ENCODE peak calls at places on chromosomes 16 and 17, in nine cellular contexts. V is Caki2; D is Kasumi-1; L is left ventricle myocardium superior; H is lung microvascular endothelial cell; R is cardiac muscle cell; S is SK-N-SH; J is SJCRH30; Q is stimulated activated naive CD8-positive, alpha-beta T cell treated with anti-CD3 and anti-CD28 coated beads, Interleukin-15, amount 100 ng/mL, for 72 hours. I is an unnamed sample.

GRCh38 chr16:86074651-86075487 is 175.9 kb downstream of the IRF8 start:
- DNase-seq in Q (no peak), V (no peak), J (peak; percentile 58), R (no peak), D (no peak), H (peak; percentile 65), S (no peak), L (no peak), I (peak; percentile 42)

GRCh38 chr17:3804503-3804931 is 3.5 kb upstream of the ITGAE start:
- DNase-seq in Q (peak; percentile 53), D (no peak), L (no peak), R (peak; percentile 35), S (no peak), J (no peak), H (peak; percentile 58), V (peak; percentile 88), I (peak; percentile 69)

GRCh38 chr16:74466872-74467271 is 45.6 kb upstream of the CLEC18B start:
- DNase-seq in H (no peak), V (no peak), D (no peak), R (no peak), S (no peak), L (no peak), Q (no peak), J (no peak), I (no peak)

GRCh38 chr16:50182441-50182840 is 29.3 kb downstream of the TENT4B start:
- DNase-seq in R (no peak), Q (no peak), L (no peak), J (no peak), D (no peak), V (no peak), H (no peak), S (no peak), I (no peak)

GRCh38 chr17:45277216-45277849 is 15.4 kb upstream of the SPATA32 start:
- DNase-seq in H (peak; percentile 95), S (peak; percentile 67), L (peak; percentile 98), D (peak; percentile 97), J (peak; percentile 97), V (peak; percentile 74), R (peak; percentile 96), Q (peak; percentile 85), I (peak; percentile 96)

GRCh38 chr17:2796164-2797140 is at the start of gene RAP1GAP2:
- DNase-seq in Q (peak; percentile 51), L (peak; percentile 76), H (no peak), S (no peak), J (peak; percentile 18), D (peak; percentile 61), V (no peak), R (no peak), I (no peak)

GRCh38 chr17:33049781-33050414 is 58.3 kb downstream of the SPACA3 start:
- DNase-seq in Q (peak; percentile 35), L (no peak), V (peak; percentile 32), H (peak; percentile 56), R (peak; percentile 67), S (peak; percentile 61), J (peak; percentile 79), D (peak; percentile 27), I (peak; percentile 53)

GRCh38 chr17:29042679-29043538 is at the start of gene PIPOX:
- DNase-seq in L (no peak), H (peak; percentile 23), J (peak; percentile 100), D (peak; percentile 13), Q (no peak), S (peak; percentile 76), V (peak; percentile 38), R (peak; percentile 81), I (peak; percentile 11)

GRCh38 chr17:57407287-57408063 is 151.2 kb downstream of the MSI2 start:
- DNase-seq in D (no peak), Q (no peak), H (no peak), J (no peak), V (peak; percentile 80), S (no peak), R (no peak), L (no peak), I (no peak)

GRCh38 chr16:7602424-7602935 is 269.8 kb downstream of the RBFOX1 start:
- DNase-seq in S (no peak), H (no peak), R (no peak), Q (no peak), J (no peak), D (no peak), V (no peak), L (no peak), I (no peak)

GRCh38 chr17:3927628-3928010 is 11.4 kb upstream of the P2RX1 start:
- DNase-seq in H (no peak), L (no peak), S (peak; percentile 69), Q (no peak), J (no peak), D (no peak), R (no peak), V (no peak), I (no peak)

GRCh38 chr16:50340578-50340977 is 28.2 kb downstream of the BRD7 start:
- DNase-seq in J (no peak), V (no peak), S (no peak), Q (no peak), R (no peak), H (no peak), D (no peak), L (no peak), I (no peak)

GRCh38 chr17:30858556-30859250 is 26.9 kb downstream of the ATAD5 start:
- DNase-seq in S (no peak), Q (no peak), R (peak; percentile 2), D (no peak), V (no peak), H (no peak), L (no peak), J (no peak), I (peak; percentile 8)

GRCh38 chr17:63740464-63741181 is 976 bp downstream of the STRADA start:
- DNase-seq in Q (no peak), R (peak; percentile 6), L (no peak), V (no peak), D (peak; percentile 68), S (peak; percentile 13), H (no peak), J (no peak), I (no peak)

GRCh38 chr17:17570207-17570797 is 21.2 kb downstream of the PEMT start:
- DNase-seq in R (peak; percentile 34), H (peak; percentile 43), J (peak; percentile 87), L (peak; percentile 70), Q (no peak), S (peak; percentile 84), V (no peak), D (no peak), I (peak; percentile 54)

GRCh38 chr17:9973689-9974459 is 68.8 kb upstream of the RCVRN start:
- DNase-seq in S (no peak), Q (no peak), J (no peak), R (peak; percentile 36), V (no peak), D (no peak), H (no peak), L (no peak), I (no peak)

GRCh38 chr17:64781013-64781392 is 118.9 kb upstream of the SMURF2 start:
- DNase-seq in D (no peak), J (no peak), Q (peak; percentile 33), R (no peak), S (peak; percentile 64), V (no peak), H (no peak), L (peak; percentile 43), I (no peak)

GRCh38 chr16:31118223-31119155 is 1.0 kb downstream of the KAT8 start:
- DNase-seq in Q (no peak), D (no peak), S (no peak), L (peak; percentile 26), J (no peak), R (peak; percentile 68), V (no peak), H (peak; percentile 18), I (peak; percentile 94)

GRCh38 chr16:30061195-30061554 is 4.4 kb upstream of the ALDOA start:
- DNase-seq in L (no peak), J (no peak), Q (no peak), R (no peak), H (no peak), D (no peak), V (no peak), S (no peak), I (no peak)

GRCh38 chr17:82615084-82616020 is 32.9 kb downstream of the WDR45B start:
- DNase-seq in Q (no peak), H (no peak), S (no peak), L (peak; percentile 12), J (peak; percentile 51), R (no peak), D (peak; percentile 24), V (no peak), I (peak; percentile 26)

GRCh38 chr17:72987166-72987565 is 105.3 kb downstream of the SLC39A11 start:
- DNase-seq in V (no peak), L (no peak), J (no peak), H (no peak), S (no peak), D (no peak), R (no peak), Q (no peak), I (no peak)

GRCh38 chr16:24273511-24273910 is 17.4 kb downstream of the CACNG3 start:
- DNase-seq in H (no peak), D (no peak), V (no peak), R (peak; percentile 32), L (no peak), Q (no peak), J (no peak), S (no peak), I (peak; percentile 41)

GRCh38 chr16:1027416-1027815 is 45.1 kb upstream of the SSTR5 start:
- DNase-seq in J (no peak), L (no peak), S (no peak), Q (no peak), R (no peak), V (no peak), H (no peak), D (no peak), I (no peak)

I was measured in ELR.